ENCODE peak calls at places on chromosomes 12 and 14, in eight cellular contexts. O is PC-3, V is HepG2, D is fibroblast of lung, J is H1, U is DND-41, W is mammary epithelial cell, H is hepatocyte. E is an unnamed sample.

GRCh38 chr14:104610749-104611310 is 6.3 kb upstream of the TMEM179 start:
- DNase-seq in O (no peak), V (no peak), D (no peak), J (no peak), U (no peak), W (no peak), H (no peak), E (no peak)

GRCh38 chr12:124306686-124307555 is 12.0 kb downstream of the RFLNA start:
- DNase-seq in O (no peak), V (no peak), D (no peak), J (no peak), U (no peak), W (no peak), H (no peak), E (no peak)

GRCh38 chr12:89927226-89927698 is 218.6 kb upstream of the ATP2B1 start:
- DNase-seq in O (no peak), V (no peak), D (no peak), J (no peak), U (no peak), W (no peak), H (no peak), E (no peak)

GRCh38 chr14:69084023-69084422 is 68.9 kb downstream of the DCAF5 start:
- DNase-seq in O (no peak), V (no peak), D (peak), J (no peak), U (no peak), W (no peak), H (no peak), E (no peak)

GRCh38 chr14:24135834-24136683 is at the start of gene PSME1:
- DNase-seq in O (peak), V (peak), D (peak), J (no peak), U (peak), W (peak), H (peak), E (peak)

GRCh38 chr12:85424581-85425348 is 144.7 kb downstream of the ALX1 start:
- DNase-seq in O (peak), V (peak), D (peak), J (no peak), U (peak), W (no peak), H (peak), E (peak)

GRCh38 chr12:102811125-102811737 is 105.8 kb downstream of the PAH start:
- DNase-seq in O (peak), V (peak), D (no peak), J (no peak), U (peak), W (no peak), H (peak), E (peak)

GRCh38 chr12:108697905-108698304 is 33.4 kb downstream of the CORO1C start:
- DNase-seq in O (no peak), V (no peak), D (no peak), J (no peak), U (no peak), W (no peak), H (no peak), E (no peak)

GRCh38 chr14:35286707-35287106 is 5.5 kb upstream of the PSMA6 start:
- DNase-seq in O (no peak), V (no peak), D (no peak), J (no peak), U (peak), W (no peak), H (no peak), E (no peak)

GRCh38 chr12:113802966-113803828 is 162.9 kb downstream of the RBM19 start:
- DNase-seq in O (no peak), V (no peak), D (no peak), J (no peak), U (no peak), W (no peak), H (no peak), E (no peak)

GRCh38 chr14:24284501-24285035 is 13.2 kb upstream of the RABGGTA start:
- DNase-seq in O (no peak), V (no peak), D (no peak), J (no peak), U (no peak), W (no peak), H (no peak), E (no peak)

GRCh38 chr14:74919421-74920165 is 3.5 kb downstream of the RPS6KL1 start:
- DNase-seq in O (peak), V (no peak), D (peak), J (no peak), U (no peak), W (peak), H (no peak), E (no peak)

GRCh38 chr12:54439521-54440255 is 20.6 kb upstream of the ITGA5 start:
- DNase-seq in O (peak), V (peak), D (peak), J (no peak), U (peak), W (peak), H (peak), E (peak)

GRCh38 chr12:93135286-93136239 is 206.5 kb upstream of the EEA1 start:
- DNase-seq in O (peak), V (peak), D (peak), J (no peak), U (no peak), W (no peak), H (peak), E (peak)

GRCh38 chr12:106030210-106031175 is 108.3 kb downstream of the NUAK1 start:
- DNase-seq in O (peak), V (no peak), D (peak), J (no peak), U (no peak), W (no peak), H (peak), E (no peak)

GRCh38 chr14:87430810-87431209 is 562.2 kb downstream of the GALC start:
- DNase-seq in O (peak), V (peak), D (peak), J (no peak), U (no peak), W (peak), H (no peak), E (no peak)

GRCh38 chr12:1523046-1523445 is 71.3 kb downstream of the FBXL14 start:
- DNase-seq in O (no peak), V (no peak), D (no peak), J (no peak), U (no peak), W (no peak), H (no peak), E (no peak)

GRCh38 chr12:103313894-103314293 is 181.9 kb downstream of the C12orf42 start:
- DNase-seq in O (no peak), V (no peak), D (no peak), J (no peak), U (no peak), W (peak), H (no peak), E (no peak)

GRCh38 chr12:57896437-57897201 is 44.7 kb upstream of the ATP23 start:
- DNase-seq in O (no peak), V (no peak), D (peak), J (no peak), U (no peak), W (no peak), H (peak), E (peak)

GRCh38 chr14:106843951-106844483 is 1317.6 kb downstream of the TMEM121 start:
- DNase-seq in O (peak), V (no peak), D (no peak), J (no peak), U (peak), W (peak), H (no peak), E (no peak)

GRCh38 chr12:6272300-6273208 is 37.9 kb upstream of the PLEKHG6 start:
- DNase-seq in O (peak), V (no peak), D (peak), J (no peak), U (no peak), W (peak), H (peak), E (no peak)

GRCh38 chr12:42097971-42098370 is 46.7 kb downstream of the GXYLT1 start:
- DNase-seq in O (no peak), V (no peak), D (no peak), J (no peak), U (no peak), W (no peak), H (no peak), E (no peak)

GRCh38 chr14:95862243-95862642 is 14.4 kb upstream of the TUNAR start:
- DNase-seq in O (no peak), V (no peak), D (peak), J (no peak), U (no peak), W (no peak), H (peak), E (peak)

GRCh38 chr12:25518512-25518911 is 34.6 kb downstream of the LMNTD1 start:
- DNase-seq in O (no peak), V (no peak), D (peak), J (no peak), U (no peak), W (peak), H (no peak), E (no peak)

GRCh38 chr12:62900686-62901272 is 34.2 kb downstream of the PPM1H start:
- DNase-seq in O (peak), V (peak), D (no peak), J (no peak), U (no peak), W (no peak), H (peak), E (no peak)

GRCh38 chr14:63210812-63211211 is 6.6 kb downstream of the RHOJ start:
- DNase-seq in O (no peak), V (no peak), D (no peak), J (no peak), U (no peak), W (no peak), H (no peak), E (no peak)

GRCh38 chr12:94458882-94459772 is 540 bp downstream of the CEP83 start:
- DNase-seq in O (peak), V (peak), D (peak), J (no peak), U (no peak), W (peak), H (peak), E (peak)

GRCh38 chr14:71932229-71932951 is at the start of gene RGS6:
- DNase-seq in O (peak), V (peak), D (peak), J (peak), U (no peak), W (peak), H (peak), E (peak)

GRCh38 chr14:98174031-98174430 is 1098.0 kb downstream of the BCL11B start:
- DNase-seq in O (no peak), V (no peak), D (no peak), J (no peak), U (no peak), W (no peak), H (no peak), E (no peak)

GRCh38 chr14:91509083-91509877 is 830 bp downstream of the PPP4R3A start:
- DNase-seq in O (no peak), V (peak), D (no peak), J (no peak), U (peak), W (peak), H (peak), E (peak)

GRCh38 chr12:63151898-63152700 is 1.1 kb upstream of the AVPR1A start:
- DNase-seq in O (peak), V (peak), D (peak), J (peak), U (peak), W (peak), H (peak), E (peak)

GRCh38 chr12:47834199-47835016 is 14.7 kb upstream of the HDAC7 start:
- DNase-seq in O (no peak), V (no peak), D (no peak), J (no peak), U (peak), W (no peak), H (no peak), E (no peak)

GRCh38 chr12:125187148-125187733 is 122.0 kb downstream of the AACS start:
- DNase-seq in O (no peak), V (no peak), D (peak), J (no peak), U (no peak), W (no peak), H (no peak), E (no peak)

GRCh38 chr12:14928946-14929345 is 9.4 kb downstream of the ERP27 start:
- DNase-seq in O (peak), V (no peak), D (peak), J (no peak), U (no peak), W (peak), H (peak), E (no peak)

GRCh38 chr14:69708586-69709169 is 58.3 kb upstream of the SRSF5 start:
- DNase-seq in O (peak), V (peak), D (no peak), J (no peak), U (peak), W (no peak), H (no peak), E (no peak)

GRCh38 chr12:107344035-107344808 is 250.9 kb upstream of the CRY1 start:
- DNase-seq in O (peak), V (peak), D (peak), J (no peak), U (no peak), W (peak), H (peak), E (no peak)

GRCh38 chr14:68250950-68251765 is 431.6 kb downstream of the RAD51B start:
- DNase-seq in O (peak), V (no peak), D (no peak), J (no peak), U (no peak), W (peak), H (no peak), E (no peak)

GRCh38 chr12:31562594-31563328 is 28.2 kb downstream of the DENND5B start:
- DNase-seq in O (no peak), V (no peak), D (no peak), J (no peak), U (no peak), W (no peak), H (no peak), E (no peak)
- TF ChIP-seq EZH2 in O (no peak), V (no peak), D (no peak), J (no peak), U (no peak), W (no peak), H (no peak), E (no peak)

GRCh38 chr12:81284137-81284536 is 206.3 kb downstream of the ACSS3 start:
- DNase-seq in O (peak), V (no peak), D (peak), J (no peak), U (no peak), W (peak), H (peak), E (peak)

GRCh38 chr12:81294325-81295190 is 216.7 kb downstream of the ACSS3 start:
- DNase-seq in O (peak), V (no peak), D (peak), J (no peak), U (no peak), W (no peak), H (no peak), E (peak)

DNA sequence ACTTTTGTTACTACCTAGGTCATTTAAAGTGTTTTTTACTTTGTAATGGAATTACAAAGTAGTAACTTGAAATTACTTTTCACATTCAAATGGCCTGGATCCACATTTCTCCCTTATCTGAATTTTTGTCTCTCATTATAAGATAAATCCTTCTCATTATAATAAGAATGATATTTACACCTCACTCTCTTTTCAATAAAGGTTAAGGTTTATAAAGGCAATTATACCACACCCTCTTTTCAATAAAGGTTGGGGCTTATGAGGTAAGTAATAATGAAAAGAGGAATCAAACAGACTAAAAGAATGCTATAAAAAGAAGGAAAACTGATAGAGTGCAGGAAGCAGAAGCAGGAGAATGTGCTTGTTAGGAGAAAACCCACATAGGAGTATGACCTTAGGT is 210.8 kb downstream of the ACSS3 start:
- DNase-seq in O (no peak), V (no peak), D (no peak), J (no peak), U (no peak), W (no peak), H (no peak), E (no peak)
- H3K27ac ChIP-seq in O (no peak), V (no peak), D (no peak), J (no peak), U (no peak), W (no peak), H (no peak), E (no peak)

GRCh38 chr14:20719777-20720176 is 25.9 kb upstream of the EDDM3A start:
- DNase-seq in O (peak), V (no peak), D (no peak), J (no peak), U (no peak), W (peak), H (peak), E (no peak)

GRCh38 chr14:20720741-20721140 is 24.9 kb upstream of the EDDM3A start:
- DNase-seq in O (no peak), V (no peak), D (no peak), J (no peak), U (no peak), W (no peak), H (no peak), E (no peak)

GRCh38 chr14:20722016-20722415 is 23.7 kb upstream of the EDDM3A start:
- DNase-seq in O (no peak), V (no peak), D (no peak), J (no peak), U (no peak), W (no peak), H (no peak), E (no peak)

GRCh38 chr14:20723458-20723857 is 22.2 kb upstream of the EDDM3A start:
- DNase-seq in O (no peak), V (no peak), D (no peak), J (no peak), U (no peak), W (no peak), H (no peak), E (no peak)
- TF ChIP-seq EZH2 in O (no peak), V (no peak), D (no peak), J (no peak), U (no peak), W (no peak), H (no peak), E (no peak)

GRCh38 chr12:116143883-116144266 is 133.6 kb downstream of the MED13L start:
- DNase-seq in O (no peak), V (no peak), D (peak), J (no peak), U (no peak), W (peak), H (no peak), E (peak)

GRCh38 chr12:116145451-116145850 is 132.0 kb downstream of the MED13L start:
- DNase-seq in O (no peak), V (no peak), D (no peak), J (no peak), U (no peak), W (no peak), H (no peak), E (no peak)

GRCh38 chr12:116144384-116144783 is 133.1 kb downstream of the MED13L start:
- DNase-seq in O (no peak), V (no peak), D (no peak), J (no peak), U (no peak), W (no peak), H (no peak), E (no peak)

GRCh38 chr12:116148844-116149243 is 128.6 kb downstream of the MED13L start:
- DNase-seq in O (peak), V (no peak), D (no peak), J (no peak), U (no peak), W (no peak), H (no peak), E (no peak)

DNA sequence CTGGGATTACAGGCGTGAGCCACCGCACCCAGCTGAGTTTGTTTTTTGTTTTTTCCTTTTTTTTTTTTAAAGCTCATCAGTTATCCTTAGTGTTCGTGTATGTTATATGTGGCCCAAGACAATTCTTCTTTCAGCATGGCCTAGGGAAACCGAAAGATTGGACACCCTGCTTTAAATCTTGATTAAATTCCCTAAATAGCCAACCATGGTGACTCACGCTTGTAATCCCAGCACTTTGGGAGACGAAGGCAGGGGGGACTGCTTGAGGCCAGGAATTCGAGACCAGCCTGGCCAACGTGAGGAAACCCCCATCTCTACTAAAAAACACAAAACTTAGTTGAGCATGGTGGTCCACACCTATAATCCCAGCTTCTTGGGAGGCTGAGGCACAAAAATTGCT is 131.1 kb downstream of the MED13L start:
- DNase-seq in O (no peak), V (no peak), D (no peak), J (no peak), U (no peak), W (no peak), H (no peak), E (no peak)
- H3K27ac ChIP-seq in O (no peak), V (no peak), D (no peak), J (no peak), U (no peak), W (no peak), H (no peak), E (no peak)

GRCh38 chr12:32307352-32307751 is 92.0 kb upstream of the FGD4 start:
- DNase-seq in O (no peak), V (no peak), D (no peak), J (no peak), U (no peak), W (no peak), H (no peak), E (no peak)

GRCh38 chr12:32303171-32303570 is 96.2 kb upstream of the FGD4 start:
- DNase-seq in O (no peak), V (no peak), D (no peak), J (no peak), U (no peak), W (no peak), H (no peak), E (no peak)

GRCh38 chr12:32302218-32302826 is 97.0 kb upstream of the FGD4 start:
- DNase-seq in O (peak), V (peak), D (no peak), J (no peak), U (no peak), W (peak), H (peak), E (peak)

GRCh38 chr12:32301216-32301615 is 98.1 kb upstream of the FGD4 start:
- DNase-seq in O (no peak), V (no peak), D (no peak), J (no peak), U (no peak), W (no peak), H (no peak), E (no peak)

GRCh38 chr12:32305163-32305562 is 94.2 kb upstream of the FGD4 start:
- DNase-seq in O (no peak), V (peak), D (no peak), J (no peak), U (no peak), W (no peak), H (no peak), E (peak)
- TF ChIP-seq EZH2 in O (no peak), V (no peak), D (no peak), J (no peak), U (no peak), W (no peak), H (no peak), E (no peak)

DNA sequence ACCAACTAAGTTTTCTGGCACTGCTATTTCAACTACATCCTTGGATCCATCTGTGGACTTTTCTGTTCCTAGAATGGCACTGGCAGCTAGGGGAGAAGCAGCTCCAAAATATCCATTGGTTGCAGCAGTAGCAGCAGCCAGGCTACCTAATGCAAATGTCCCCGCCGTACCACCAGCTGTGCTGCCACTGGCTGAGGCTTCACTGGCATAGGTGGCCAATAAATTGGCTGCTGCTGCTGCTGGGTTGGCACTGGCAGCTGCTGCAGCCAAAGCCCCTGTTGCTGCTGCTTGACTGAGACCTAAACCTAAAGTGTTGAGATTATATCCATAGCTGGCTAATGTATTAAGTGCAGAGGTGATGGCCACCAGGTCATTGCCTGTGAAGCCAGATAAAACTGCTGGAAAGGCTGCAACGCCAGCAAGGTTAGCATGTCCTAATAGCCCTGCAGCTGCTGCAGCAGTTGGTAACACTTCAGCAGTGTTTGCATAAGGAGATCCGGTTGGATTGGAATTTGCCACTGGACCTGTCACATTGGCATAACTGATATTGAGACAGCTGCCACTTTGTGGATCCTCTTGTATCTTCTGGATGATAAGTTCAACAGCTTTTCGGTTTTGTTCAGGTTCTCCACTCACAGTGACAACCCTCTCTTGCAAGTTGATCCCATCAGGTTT is 149.5 kb downstream of the NOVA1 start:
- DNase-seq in O (no peak), V (no peak), D (no peak), J (no peak), U (no peak), W (no peak), H (no peak), E (no peak)
- H3K27ac ChIP-seq in O (no peak), V (no peak), D (no peak), J (no peak), U (no peak), W (no peak), H (no peak), E (no peak)